ENCODE peak calls at places on chromosomes 3 and 15, in nine cellular contexts. N is dorsolateral prefrontal cortex, V is GM23338, H is Panc1, X is tibial nerve, F is A549, C is bronchial epithelial cell, D is thoracic aorta, K is fibroblast of mammary gland. I is an unnamed sample.

GRCh38 chr3:187520027-187520945 is 149.9 kb downstream of the SST start:
- DNase-seq in N (no peak), V (no peak), H (no peak), X (peak; percentile 21), F (no peak), C (no peak), D (no peak), K (peak; percentile 65), I (no peak)

GRCh38 chr15:101538177-101538576 is 48.7 kb upstream of the PCSK6 start:
- DNase-seq in N (no peak), V (no peak), H (no peak), X (no peak), F (no peak), C (no peak), D (no peak), K (no peak), I (no peak)

GRCh38 chr3:72658466-72659100 is 189.7 kb downstream of the SHQ1 start:
- DNase-seq in N (no peak), V (no peak), H (no peak), X (no peak), F (no peak), C (peak; percentile 85), D (no peak), K (no peak), I (no peak)

GRCh38 chr15:47725924-47726323 is 8.6 kb downstream of the SEMA6D start:
- DNase-seq in N (no peak), V (no peak), H (no peak), X (no peak), F (no peak), C (no peak), D (no peak), K (no peak), I (no peak)

GRCh38 chr3:114675104-114675503 is 381.3 kb downstream of the TIGIT start:
- DNase-seq in N (no peak), V (peak; percentile 15), H (no peak), X (no peak), F (no peak), C (no peak), D (no peak), K (no peak), I (no peak)

GRCh38 chr3:172268425-172268824 is 179.8 kb downstream of the GHSR start:
- DNase-seq in N (no peak), V (no peak), H (no peak), X (no peak), F (no peak), C (no peak), D (no peak), K (no peak), I (no peak)

GRCh38 chr3:172065967-172066762 is 26.8 kb downstream of the FNDC3B start:
- DNase-seq in N (no peak), V (no peak), H (no peak), X (no peak), F (peak; percentile 19), C (peak; percentile 17), D (no peak), K (peak; percentile 81), I (peak; percentile 89)

GRCh38 chr3:196947136-196947859 is 5.0 kb upstream of the NCBP2 start:
- DNase-seq in N (no peak), V (peak; percentile 54), H (no peak), X (no peak), F (peak; percentile 38), C (no peak), D (no peak), K (no peak), I (no peak)

GRCh38 chr3:69051796-69052566 is at the start of gene TMF1:
- DNase-seq in N (peak; percentile 98), V (peak; percentile 100), H (peak; percentile 89), X (peak; percentile 97), F (peak; percentile 84), C (peak; percentile 99), D (peak; percentile 98), K (peak; percentile 99), I (peak; percentile 98)

GRCh38 chr15:36479200-36479896 is 100.1 kb upstream of the CDIN1 start:
- DNase-seq in N (no peak), V (peak; percentile 55), H (no peak), X (no peak), F (no peak), C (peak; percentile 27), D (no peak), K (peak; percentile 59), I (no peak)

GRCh38 chr3:57281710-57282109 is 10.8 kb downstream of the ASB14 start:
- DNase-seq in N (no peak), V (no peak), H (no peak), X (no peak), F (no peak), C (peak; percentile 59), D (no peak), K (peak; percentile 47), I (no peak)

GRCh38 chr3:187265461-187265955 is 26.0 kb downstream of the MASP1 start:
- DNase-seq in N (no peak), V (no peak), H (no peak), X (no peak), F (no peak), C (no peak), D (no peak), K (no peak), I (no peak)

GRCh38 chr15:90478981-90479481 is 50.7 kb upstream of the CRTC3 start:
- DNase-seq in N (no peak), V (no peak), H (no peak), X (no peak), F (no peak), C (no peak), D (no peak), K (no peak), I (no peak)

GRCh38 chr15:68739390-68740075 is 81.2 kb downstream of the ANP32A start:
- DNase-seq in N (no peak), V (no peak), H (no peak), X (no peak), F (no peak), C (no peak), D (no peak), K (no peak), I (no peak)

GRCh38 chr15:77568014-77568959 is 64.4 kb downstream of the LINGO1 start:
- DNase-seq in N (no peak), V (no peak), H (no peak), X (no peak), F (no peak), C (no peak), D (no peak), K (no peak), I (no peak)

GRCh38 chr15:77568960-77569646 is 63.6 kb downstream of the LINGO1 start:
- DNase-seq in N (no peak), V (peak; percentile 38), H (no peak), X (peak; percentile 19), F (no peak), C (peak; percentile 37), D (no peak), K (peak; percentile 37), I (no peak)

GRCh38 chr15:77571741-77572140 is 61.0 kb downstream of the LINGO1 start:
- DNase-seq in N (no peak), V (no peak), H (no peak), X (no peak), F (no peak), C (no peak), D (no peak), K (no peak), I (no peak)

GRCh38 chr15:77571181-77571580 is 61.5 kb downstream of the LINGO1 start:
- DNase-seq in N (no peak), V (no peak), H (no peak), X (no peak), F (no peak), C (no peak), D (no peak), K (no peak), I (no peak)

DNA sequence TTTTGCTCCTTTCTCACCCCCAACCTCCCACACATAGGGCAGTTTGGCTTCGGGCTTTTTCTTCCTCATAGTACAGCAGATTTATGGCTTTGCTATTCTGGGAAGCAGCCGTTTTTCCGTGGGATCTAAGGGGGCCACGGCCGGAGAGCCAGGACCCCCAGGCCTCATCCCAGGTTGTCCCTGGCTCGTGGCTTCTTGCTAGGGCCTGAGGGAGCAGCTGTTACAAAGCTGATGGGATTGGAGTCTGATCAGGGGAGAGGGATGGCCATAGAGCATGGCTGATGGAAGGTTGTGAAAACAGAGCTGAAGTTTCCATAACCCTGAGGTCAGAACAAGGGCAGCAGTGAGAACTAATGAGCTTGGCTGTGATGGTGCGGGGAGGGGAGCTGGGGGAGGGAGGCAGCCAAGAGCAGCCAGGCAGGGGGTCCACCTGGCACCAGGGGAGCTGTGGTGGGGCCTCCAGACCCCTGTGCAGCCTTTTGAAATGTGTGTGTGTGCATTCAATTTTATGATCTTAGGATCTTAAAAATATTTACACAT is 63.0 kb downstream of the LINGO1 start:
- DNase-seq in N (no peak), V (no peak), H (no peak), X (no peak), F (no peak), C (no peak), D (no peak), K (peak; percentile 12), I (no peak)
- H3K4me3 ChIP-seq in N (no peak overlapping the region), V (no peak overlapping the region), H (peak overlapping the region; percentile 55), X (no peak overlapping the region), F (no peak overlapping the region), C (no peak overlapping the region), D (peak overlapping the region; percentile 39), K (peak overlapping the region; percentile 12), I (no peak overlapping the region)

DNA sequence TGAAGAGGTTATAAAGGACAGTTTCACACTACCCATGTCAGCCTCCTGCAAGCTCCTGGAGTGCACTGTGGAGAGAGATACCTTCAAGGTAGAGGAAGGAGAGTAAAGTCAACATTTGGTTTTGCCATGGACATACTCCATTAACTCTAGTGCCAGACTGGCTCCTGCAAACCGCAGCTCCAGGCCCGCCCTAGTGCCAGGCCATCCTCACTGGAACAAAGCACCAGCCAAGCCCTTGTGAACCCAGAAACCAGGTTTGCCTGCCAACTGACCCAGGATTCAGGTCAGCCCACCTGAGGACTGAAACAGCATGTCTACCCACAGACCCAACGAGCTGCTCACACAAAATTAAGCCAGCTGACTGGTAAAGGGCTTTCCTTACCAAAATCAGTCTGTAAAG is 41.0 kb upstream of the TP63 start:
- DNase-seq in N (no peak), V (no peak), H (no peak), X (no peak), F (no peak), C (no peak), D (no peak), K (no peak), I (no peak)
- TF ChIP-seq CTCF in N (no peak), V (no peak), H (no peak), X (no peak), F (no peak), C (no peak), D (no peak), K (no peak), I (no peak)

GRCh38 chr15:39230205-39230916 is 350.5 kb upstream of the THBS1 start:
- DNase-seq in N (no peak), V (no peak), H (no peak), X (no peak), F (no peak), C (no peak), D (no peak), K (peak; percentile 74), I (no peak)
- H3K4me3 ChIP-seq in N (no peak overlapping the region), V (no peak overlapping the region), H (no peak overlapping the region), X (no peak overlapping the region), F (no peak overlapping the region), C (no peak overlapping the region), D (no peak overlapping the region), K (no peak overlapping the region), I (no peak overlapping the region)

DNA sequence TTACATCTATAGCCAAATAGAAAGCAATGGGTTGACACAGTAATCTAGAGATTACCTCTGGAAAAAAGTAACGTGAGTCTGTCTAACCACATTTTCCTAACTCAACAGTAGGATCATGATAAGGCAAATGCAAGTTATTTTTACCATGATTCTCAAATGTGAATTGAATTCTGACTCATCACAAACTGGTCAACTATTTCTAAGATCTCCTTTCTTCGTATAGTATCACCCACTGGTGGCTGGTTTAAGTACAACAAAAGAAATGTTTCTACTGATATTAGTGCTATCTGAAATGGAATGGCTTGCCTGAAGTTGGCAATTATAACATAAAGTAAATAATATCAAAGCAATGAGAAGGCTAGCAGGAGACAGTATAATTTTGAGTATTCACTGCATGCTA is 102.2 kb downstream of the ABI3BP start:
- DNase-seq in N (no peak), V (peak; percentile 16), H (no peak), X (no peak), F (no peak), C (peak; percentile 64), D (no peak), K (peak; percentile 74), I (no peak)
- TF ChIP-seq CTCF in N (no peak), V (no peak), H (no peak), X (no peak), F (no peak), C (peak; percentile 16), D (no peak), K (peak; percentile 56), I (peak; percentile 6)

I was measured in kidney epithelial cell.